ENCODE peak calls at places on chromosomes 4 and X, in ten cellular contexts. Y is tibial artery, J is GM13977, Q is upper lobe of right lung, A is suprapubic skin, C is RWPE1, R is nephron progenitor cell, P is HFF-Myc, Z is fibroblast of mammary gland, S is omental fat pad. N is an unnamed sample.

GRCh38 chrX:83984961-83985360 is 124.0 kb downstream of the CYLC1 start:
- DNase-seq in Q (no peak), C (no peak), R (no peak), Z (no peak), S (no peak), P (no peak), Y (no peak), A (no peak), J (no peak), N (no peak)

GRCh38 chr4:3659131-3659530 is 107.1 kb upstream of the ADRA2C start:
- DNase-seq in S (no peak), Y (no peak), Z (no peak), P (no peak), R (no peak), J (no peak), Q (no peak), C (no peak), A (no peak), N (no peak)

GRCh38 chr4:6956434-6957147 is 47.0 kb downstream of the TBC1D14 start:
- DNase-seq in Y (no peak), J (no peak), Q (peak; percentile 61), R (no peak), S (no peak), C (no peak), Z (no peak), P (no peak), A (peak; percentile 55), N (no peak)

GRCh38 chr4:26003072-26003471 is 89.1 kb downstream of the SMIM20 start:
- DNase-seq in S (no peak), P (no peak), Z (no peak), Q (no peak), R (no peak), C (no peak), A (no peak), J (no peak), Y (no peak), N (no peak)

GRCh38 chr4:27764526-27764837 is 903.8 kb downstream of the STIM2 start:
- DNase-seq in Y (no peak), R (no peak), P (no peak), A (no peak), S (no peak), J (no peak), Q (no peak), C (no peak), Z (no peak), N (no peak)

GRCh38 chrX:63889001-63889400 is 104.0 kb upstream of the ARHGEF9 start:
- DNase-seq in P (no peak), Q (no peak), C (no peak), R (no peak), Z (peak; percentile 70), A (no peak), Y (no peak), S (no peak), J (no peak), N (no peak)

GRCh38 chrX:129984196-129984962 is 1.9 kb downstream of the BCORL1 start:
- DNase-seq in R (peak; percentile 68), S (no peak), Z (no peak), A (peak; percentile 74), Y (peak; percentile 20), P (no peak), J (peak; percentile 69), C (no peak), Q (peak; percentile 73), N (peak; percentile 37)

GRCh38 chr4:7943211-7943610 is 3.5 kb upstream of the AFAP1 start:
- DNase-seq in C (no peak), S (no peak), J (no peak), Z (no peak), A (no peak), R (no peak), P (no peak), Q (no peak), Y (no peak), N (no peak)

GRCh38 chrX:138885886-138886285 is 174.4 kb upstream of the FGF13 start:
- DNase-seq in J (no peak), Q (no peak), A (no peak), R (no peak), Y (no peak), Z (peak; percentile 76), P (no peak), C (no peak), S (no peak), N (no peak)

GRCh38 chr4:4914059-4914820 is 54.8 kb downstream of the MSX1 start:
- DNase-seq in C (peak; percentile 8), Y (no peak), R (no peak), A (no peak), Z (peak; percentile 68), P (no peak), J (no peak), S (no peak), Q (no peak), N (no peak)

GRCh38 chrX:103254171-103254824 is 657 bp downstream of the TCEAL8 start:
- DNase-seq in R (peak; percentile 71), J (no peak), P (peak; percentile 2), Q (peak; percentile 78), A (no peak), S (no peak), Z (peak; percentile 33), Y (peak; percentile 24), C (peak; percentile 41), N (peak; percentile 39)

GRCh38 chr4:115537387-115537786 is 424.0 kb upstream of the NDST4 start:
- DNase-seq in Y (no peak), C (no peak), J (no peak), R (no peak), Q (no peak), Z (peak; percentile 15), A (no peak), P (no peak), S (no peak), N (no peak)

DNA sequence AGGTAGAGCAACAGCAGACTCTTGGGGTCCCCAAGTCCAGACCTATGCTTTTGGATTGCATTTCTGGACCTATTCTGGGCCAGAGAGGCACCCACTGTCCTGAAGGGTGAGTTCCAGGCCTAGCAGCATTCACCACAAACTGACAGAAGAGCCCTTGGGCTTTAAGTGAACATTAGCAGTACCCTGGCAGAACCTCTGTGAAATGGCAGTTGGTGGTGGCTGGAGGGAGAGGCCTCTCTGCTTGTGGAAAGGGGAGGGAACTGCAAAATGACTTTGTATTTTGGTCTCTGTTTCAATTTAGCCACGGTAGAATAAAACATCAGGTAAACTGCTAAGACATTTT is 1211.9 kb downstream of the PCDH18 start:
- DNase-seq in Z (no peak), J (no peak), P (no peak), S (no peak), R (no peak), Q (no peak), Y (no peak), C (no peak), A (no peak), N (no peak)
- TF ChIP-seq CTCF in Z (no peak), J (no peak), P (no peak), S (no peak), R (no peak), Q (no peak), Y (no peak), C (no peak), A (no peak), N (no peak)

GRCh38 chrX:95318882-95319281 is 1365.8 kb upstream of the DIAPH2 start:
- DNase-seq in A (no peak), R (peak; percentile 23), S (no peak), Q (no peak), Y (no peak), P (no peak), J (peak; percentile 8), Z (peak; percentile 3), C (no peak), N (no peak)
- TF ChIP-seq CTCF in A (no peak), R (peak; percentile 50), S (no peak), Q (no peak), Y (no peak), P (no peak), J (peak; percentile 53), Z (peak; percentile 32), C (no peak), N (peak; percentile 46)

DNA sequence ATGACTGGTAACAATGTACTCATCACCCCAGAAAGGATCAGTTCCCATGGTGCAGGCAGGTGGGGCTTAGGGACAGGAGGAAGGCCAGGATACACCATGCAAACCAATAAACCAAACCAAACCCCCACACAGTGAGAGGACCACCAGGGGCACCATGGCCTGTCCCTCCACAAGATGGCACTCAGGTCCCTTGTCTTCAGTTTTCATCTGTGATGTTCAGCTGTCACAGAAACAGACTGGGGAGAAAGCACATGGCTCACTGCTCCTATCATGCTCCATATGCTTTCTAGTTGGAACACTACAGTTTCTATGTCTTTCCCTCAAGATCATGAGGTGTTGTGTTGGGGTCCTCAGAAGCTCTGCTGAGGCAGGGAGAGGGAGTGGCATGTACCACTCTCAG is 10.1 kb downstream of the HS3ST1 start:
- DNase-seq in Z (no peak), Y (no peak), C (no peak), J (no peak), S (no peak), A (no peak), Q (no peak), R (no peak), P (no peak), N (no peak)
- TF ChIP-seq CTCF in Z (no peak), Y (no peak), C (no peak), J (no peak), S (no peak), A (no peak), Q (no peak), R (no peak), P (no peak), N (no peak)

GRCh38 chr4:87275311-87275710 is 47.4 kb downstream of the HSD17B13 start:
- DNase-seq in P (no peak), Y (no peak), S (no peak), Z (no peak), R (no peak), A (no peak), C (no peak), Q (no peak), J (no peak), N (no peak)

GRCh38 chr4:87274803-87275202 is 47.9 kb downstream of the HSD17B13 start:
- DNase-seq in Z (no peak), S (no peak), A (no peak), J (no peak), P (no peak), C (no peak), Q (no peak), Y (no peak), R (no peak), N (no peak)

GRCh38 chr4:87283151-87283550 is 39.5 kb downstream of the HSD17B13 start:
- DNase-seq in C (no peak), Z (no peak), P (no peak), Q (no peak), J (no peak), S (no peak), A (no peak), Y (no peak), R (no peak), N (no peak)

GRCh38 chr4:87274327-87274726 is 48.4 kb downstream of the HSD17B13 start:
- DNase-seq in S (no peak), R (no peak), P (no peak), Z (no peak), J (no peak), C (no peak), A (no peak), Y (no peak), Q (no peak), N (no peak)

DNA sequence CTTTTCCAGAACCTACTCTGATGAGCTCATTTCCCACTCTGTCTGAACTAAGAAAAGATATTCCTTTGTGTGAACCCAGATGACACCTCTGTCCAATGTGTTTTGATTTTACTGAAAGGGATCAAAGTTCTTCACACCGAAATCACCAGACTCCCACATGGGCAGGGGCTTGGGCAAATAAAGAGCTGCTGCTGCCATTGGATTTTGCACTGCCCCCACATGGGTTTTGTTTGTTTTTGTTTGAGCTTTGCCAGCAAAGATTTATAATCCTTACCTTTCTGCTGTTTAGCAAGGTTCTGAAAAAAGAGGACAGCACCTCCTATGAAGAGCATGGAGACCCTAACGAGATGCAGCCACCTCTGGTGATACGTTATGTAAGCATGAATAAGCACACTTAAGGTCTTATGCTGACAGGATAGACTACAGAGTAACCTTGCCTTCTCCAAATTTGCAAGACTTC is 44.3 kb downstream of the HSD17B13 start:
- DNase-seq in Q (no peak), Z (no peak), R (peak; percentile 10), J (no peak), C (no peak), A (no peak), S (no peak), Y (no peak), P (no peak), N (no peak)
- TF ChIP-seq CTCF in Q (no peak), Z (no peak), R (no peak), J (no peak), C (no peak), A (no peak), S (no peak), Y (no peak), P (no peak), N (no peak)